ENCODE peak calls at places on chromosomes 7 and 10, in seven cellular contexts. One of them, this sample, is unnamed.

GRCh38 chr7:33130184-33130583 is 820 bp downstream of the BBS9 start:
- DNase-seq in neural crest cell: no peak
- DNase-seq in fibroblast of lung: no peak
- DNase-seq in GM20000: no peak
- DNase-seq in HepG2: no peak
- DNase-seq in nephron progenitor cell: no peak
- DNase-seq in astrocyte of the spinal cord: no peak
- DNase-seq in this sample: no peak

GRCh38 chr10:22473044-22473443 is 127.7 kb downstream of the SPAG6 start:
- DNase-seq in fibroblast of lung: no peak
- DNase-seq in nephron progenitor cell: no peak
- DNase-seq in GM20000: no peak
- DNase-seq in neural crest cell: no peak
- DNase-seq in astrocyte of the spinal cord: no peak
- DNase-seq in HepG2: no peak
- DNase-seq in this sample: no peak

GRCh38 chr7:158759245-158759614 is 54.6 kb upstream of the NCAPG2 start:
- DNase-seq in HepG2: no peak
- DNase-seq in astrocyte of the spinal cord: no peak
- DNase-seq in neural crest cell: no peak
- DNase-seq in GM20000: no peak
- DNase-seq in fibroblast of lung: no peak
- DNase-seq in nephron progenitor cell: no peak
- DNase-seq in this sample: no peak

GRCh38 chr10:93357680-93358079 is 124.5 kb downstream of the MYOF start:
- DNase-seq in fibroblast of lung: peak
- DNase-seq in astrocyte of the spinal cord: peak
- DNase-seq in nephron progenitor cell: peak
- DNase-seq in neural crest cell: no peak
- DNase-seq in GM20000: peak
- DNase-seq in HepG2: peak
- DNase-seq in this sample: no peak

GRCh38 chr10:113780681-113781250 is 29.3 kb downstream of the PLEKHS1 start:
- DNase-seq in astrocyte of the spinal cord: no peak
- DNase-seq in HepG2: no peak
- DNase-seq in fibroblast of lung: no peak
- DNase-seq in nephron progenitor cell: no peak
- DNase-seq in neural crest cell: no peak
- DNase-seq in GM20000: no peak
- DNase-seq in this sample: no peak

GRCh38 chr7:108001759-108002725 is 919 bp downstream of the LAMB1 start:
- DNase-seq in nephron progenitor cell: peak
- DNase-seq in fibroblast of lung: peak
- DNase-seq in astrocyte of the spinal cord: peak
- DNase-seq in GM20000: no peak
- DNase-seq in HepG2: no peak
- DNase-seq in neural crest cell: peak
- DNase-seq in this sample: no peak

GRCh38 chr7:148962823-148963582 is 65.3 kb downstream of the PDIA4 start:
- DNase-seq in neural crest cell: no peak
- DNase-seq in nephron progenitor cell: peak
- DNase-seq in GM20000: peak
- DNase-seq in astrocyte of the spinal cord: peak
- DNase-seq in fibroblast of lung: peak
- DNase-seq in HepG2: peak
- DNase-seq in this sample: peak

GRCh38 chr10:79444243-79445119 is 943 bp downstream of the ZCCHC24 start:
- DNase-seq in HepG2: no peak
- DNase-seq in neural crest cell: peak
- DNase-seq in fibroblast of lung: peak
- DNase-seq in nephron progenitor cell: peak
- DNase-seq in astrocyte of the spinal cord: peak
- DNase-seq in GM20000: peak
- DNase-seq in this sample: no peak

GRCh38 chr10:96512524-96512991 is 1.2 kb downstream of the TLL2 start:
- DNase-seq in HepG2: no peak
- DNase-seq in astrocyte of the spinal cord: peak
- DNase-seq in fibroblast of lung: peak
- DNase-seq in neural crest cell: peak
- DNase-seq in GM20000: peak
- DNase-seq in nephron progenitor cell: peak
- DNase-seq in this sample: no peak

GRCh38 chr10:30637881-30638467 is 8.4 kb upstream of the LYZL2 start:
- DNase-seq in GM20000: no peak
- DNase-seq in fibroblast of lung: peak
- DNase-seq in nephron progenitor cell: no peak
- DNase-seq in astrocyte of the spinal cord: peak
- DNase-seq in HepG2: peak
- DNase-seq in neural crest cell: no peak
- DNase-seq in this sample: peak

GRCh38 chr7:28348631-28349030 is 63.7 kb upstream of the CREB5 start:
- DNase-seq in HepG2: no peak
- DNase-seq in astrocyte of the spinal cord: no peak
- DNase-seq in neural crest cell: no peak
- DNase-seq in fibroblast of lung: no peak
- DNase-seq in nephron progenitor cell: no peak
- DNase-seq in GM20000: no peak
- DNase-seq in this sample: no peak

GRCh38 chr7:101812595-101812994 is 4.8 kb upstream of the CUX1 start:
- DNase-seq in fibroblast of lung: no peak
- DNase-seq in nephron progenitor cell: no peak
- DNase-seq in neural crest cell: no peak
- DNase-seq in astrocyte of the spinal cord: no peak
- DNase-seq in GM20000: no peak
- DNase-seq in HepG2: no peak
- DNase-seq in this sample: no peak

GRCh38 chr7:75876126-75876881 is 2.5 kb upstream of the RHBDD2 start:
- DNase-seq in astrocyte of the spinal cord: no peak
- DNase-seq in GM20000: no peak
- DNase-seq in fibroblast of lung: no peak
- DNase-seq in nephron progenitor cell: no peak
- DNase-seq in neural crest cell: no peak
- DNase-seq in HepG2: no peak
- DNase-seq in this sample: no peak

GRCh38 chr7:111855161-111855841 is 293.0 kb upstream of the IMMP2L start:
- DNase-seq in GM20000: peak
- DNase-seq in nephron progenitor cell: no peak
- DNase-seq in HepG2: peak
- DNase-seq in fibroblast of lung: peak
- DNase-seq in astrocyte of the spinal cord: peak
- DNase-seq in neural crest cell: peak
- DNase-seq in this sample: peak

GRCh38 chr7:44259547-44260457 is 59.0 kb downstream of the YKT6 start:
- DNase-seq in GM20000: no peak
- DNase-seq in nephron progenitor cell: no peak
- DNase-seq in astrocyte of the spinal cord: peak
- DNase-seq in fibroblast of lung: peak
- DNase-seq in neural crest cell: no peak
- DNase-seq in HepG2: peak
- DNase-seq in this sample: peak

GRCh38 chr10:90862908-90863514 is 5.2 kb upstream of the HTR7 start:
- DNase-seq in GM20000: peak
- DNase-seq in neural crest cell: no peak
- DNase-seq in fibroblast of lung: peak
- DNase-seq in HepG2: peak
- DNase-seq in nephron progenitor cell: no peak
- DNase-seq in astrocyte of the spinal cord: peak
- DNase-seq in this sample: no peak

GRCh38 chr7:5284304-5285281 is 1.9 kb downstream of the SLC29A4 start:
- DNase-seq in nephron progenitor cell: peak
- DNase-seq in neural crest cell: peak
- DNase-seq in GM20000: peak
- DNase-seq in astrocyte of the spinal cord: peak
- DNase-seq in HepG2: peak
- DNase-seq in fibroblast of lung: no peak
- DNase-seq in this sample: no peak
- TF ChIP-seq CTCF in nephron progenitor cell: peak
- TF ChIP-seq CTCF in neural crest cell: peak
- TF ChIP-seq CTCF in GM20000: peak
- TF ChIP-seq CTCF in astrocyte of the spinal cord: peak
- TF ChIP-seq CTCF in HepG2: peak
- TF ChIP-seq CTCF in fibroblast of lung: no peak
- TF ChIP-seq CTCF in this sample: peak

DNA sequence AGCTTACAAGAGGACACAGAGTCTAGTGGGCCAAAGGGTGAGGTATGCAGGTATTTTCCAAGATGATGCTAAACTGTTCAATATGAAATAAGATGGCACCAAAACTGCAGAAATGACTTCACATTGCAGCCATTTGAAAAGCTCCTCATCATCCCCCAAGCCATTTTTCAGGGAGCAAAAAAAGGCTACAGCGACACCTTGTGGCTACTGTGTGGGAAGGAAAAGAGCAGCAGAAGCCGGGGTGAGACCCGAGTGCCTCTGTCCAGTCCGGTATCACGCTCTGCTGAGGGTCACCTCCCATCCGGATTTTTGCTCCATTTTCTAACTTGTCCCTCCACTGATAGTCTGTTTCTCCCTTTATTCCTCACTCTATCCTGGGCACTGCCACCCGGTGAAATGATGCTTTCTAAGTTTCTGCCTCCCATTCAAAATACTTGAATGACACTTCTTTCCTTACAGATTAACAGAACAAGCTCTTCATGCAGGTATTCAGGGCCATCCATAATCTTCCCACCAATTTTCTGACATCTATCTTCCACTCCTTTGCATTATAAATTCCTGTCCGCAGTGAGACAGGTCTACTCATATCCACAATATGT is 220.2 kb downstream of the DGKI start:
- DNase-seq in HepG2: peak
- DNase-seq in neural crest cell: peak
- DNase-seq in fibroblast of lung: peak
- DNase-seq in GM20000: peak
- DNase-seq in astrocyte of the spinal cord: peak
- DNase-seq in nephron progenitor cell: peak
- DNase-seq in this sample: peak
- TF ChIP-seq CTCF in HepG2: peak
- TF ChIP-seq CTCF in neural crest cell: peak
- TF ChIP-seq CTCF in fibroblast of lung: peak
- TF ChIP-seq CTCF in GM20000: peak
- TF ChIP-seq CTCF in astrocyte of the spinal cord: peak
- TF ChIP-seq CTCF in nephron progenitor cell: peak
- TF ChIP-seq CTCF in this sample: peak

GRCh38 chr10:69333205-69333604 is 54.9 kb downstream of the HK1 start:
- DNase-seq in GM20000: no peak
- DNase-seq in nephron progenitor cell: no peak
- DNase-seq in astrocyte of the spinal cord: no peak
- DNase-seq in neural crest cell: no peak
- DNase-seq in HepG2: no peak
- DNase-seq in fibroblast of lung: no peak
- DNase-seq in this sample: no peak
- TF ChIP-seq CTCF in GM20000: no peak
- TF ChIP-seq CTCF in nephron progenitor cell: no peak
- TF ChIP-seq CTCF in astrocyte of the spinal cord: peak
- TF ChIP-seq CTCF in neural crest cell: peak
- TF ChIP-seq CTCF in HepG2: no peak
- TF ChIP-seq CTCF in fibroblast of lung: peak
- TF ChIP-seq CTCF in this sample: peak

DNA sequence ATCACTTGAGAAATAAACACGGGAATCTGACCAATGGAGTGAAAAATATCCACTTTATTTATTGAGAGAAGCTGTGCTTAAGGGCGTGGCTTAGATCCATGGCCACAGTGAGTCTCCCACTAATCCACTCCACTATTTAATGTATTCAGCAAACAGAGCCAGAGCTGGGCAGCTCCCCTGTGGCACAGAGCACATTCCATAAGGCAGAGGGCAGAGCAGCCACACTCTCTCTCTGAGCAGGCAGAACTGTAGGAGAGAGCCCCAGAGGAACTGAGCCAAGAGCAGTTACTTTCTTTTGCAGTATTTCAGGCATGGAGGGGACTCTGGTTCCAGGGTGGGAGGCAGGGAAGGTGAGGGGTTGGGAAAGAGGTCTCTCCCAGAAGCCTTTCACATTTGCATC is 106.0 kb downstream of the GALNT17 start:
- DNase-seq in nephron progenitor cell: peak
- DNase-seq in HepG2: no peak
- DNase-seq in fibroblast of lung: no peak
- DNase-seq in neural crest cell: no peak
- DNase-seq in astrocyte of the spinal cord: no peak
- DNase-seq in GM20000: no peak
- DNase-seq in this sample: no peak
- TF ChIP-seq CTCF in nephron progenitor cell: no peak
- TF ChIP-seq CTCF in HepG2: no peak
- TF ChIP-seq CTCF in fibroblast of lung: no peak
- TF ChIP-seq CTCF in neural crest cell: no peak
- TF ChIP-seq CTCF in astrocyte of the spinal cord: no peak
- TF ChIP-seq CTCF in GM20000: no peak
- TF ChIP-seq CTCF in this sample: no peak

DNA sequence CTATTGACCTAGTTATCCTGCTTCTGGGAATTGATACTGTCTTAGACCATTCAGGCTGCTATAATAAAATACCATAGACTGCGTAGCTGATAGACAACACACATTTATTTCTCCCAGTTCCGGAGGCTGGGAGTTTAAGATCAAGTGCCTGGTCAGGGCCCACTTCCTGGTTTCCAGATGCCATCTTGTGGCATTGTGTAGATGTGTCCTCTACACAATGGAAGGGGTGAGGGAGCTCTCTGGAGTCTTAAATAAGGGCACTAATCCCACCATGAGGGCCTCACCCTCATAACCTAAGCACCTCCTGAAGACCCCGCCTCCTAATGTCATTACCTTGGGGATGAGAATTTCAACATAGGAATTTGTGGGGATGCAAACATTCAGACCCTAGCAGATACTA is 62.4 kb downstream of the SLC35B4 start:
- DNase-seq in GM20000: no peak
- DNase-seq in astrocyte of the spinal cord: peak
- DNase-seq in HepG2: no peak
- DNase-seq in neural crest cell: no peak
- DNase-seq in fibroblast of lung: no peak
- DNase-seq in nephron progenitor cell: no peak
- DNase-seq in this sample: no peak
- TF ChIP-seq CTCF in GM20000: no peak
- TF ChIP-seq CTCF in astrocyte of the spinal cord: peak
- TF ChIP-seq CTCF in HepG2: peak
- TF ChIP-seq CTCF in neural crest cell: no peak
- TF ChIP-seq CTCF in fibroblast of lung: peak
- TF ChIP-seq CTCF in nephron progenitor cell: no peak
- TF ChIP-seq CTCF in this sample: no peak

DNA sequence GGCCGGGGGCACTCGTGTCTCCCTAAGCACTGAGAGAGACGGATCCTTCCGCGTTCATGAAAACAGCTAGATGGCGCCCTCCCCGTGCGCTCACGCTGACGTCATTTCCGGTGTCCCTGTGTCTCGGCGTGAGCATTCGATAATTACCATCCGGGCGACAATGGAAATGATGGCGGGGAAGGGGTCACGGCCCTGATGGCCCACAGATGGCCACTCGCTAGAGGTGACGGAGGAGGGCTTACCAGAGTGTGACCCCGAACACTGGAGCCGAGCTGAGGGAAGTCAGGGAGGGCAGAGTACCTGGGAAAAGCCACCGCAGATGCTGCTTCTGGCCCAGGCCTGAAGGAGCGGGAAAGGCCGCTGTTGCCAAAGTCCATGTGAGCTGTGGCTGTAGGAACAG is 222.9 kb downstream of the TCERG1L start:
- DNase-seq in astrocyte of the spinal cord: no peak
- DNase-seq in neural crest cell: no peak
- DNase-seq in HepG2: no peak
- DNase-seq in GM20000: no peak
- DNase-seq in fibroblast of lung: no peak
- DNase-seq in nephron progenitor cell: no peak
- DNase-seq in this sample: no peak
- TF ChIP-seq CTCF in astrocyte of the spinal cord: no peak
- TF ChIP-seq CTCF in neural crest cell: no peak
- TF ChIP-seq CTCF in HepG2: no peak
- TF ChIP-seq CTCF in GM20000: no peak
- TF ChIP-seq CTCF in fibroblast of lung: no peak
- TF ChIP-seq CTCF in nephron progenitor cell: no peak
- TF ChIP-seq CTCF in this sample: no peak